ENCODE peak calls at places on chromosomes 16 and 17, in eight cellular contexts. Q, L, W, K, B, U, D and P are unnamed samples.
A peak's percentile ranks its signal among the peaks of the same experiment; 100 is the strongest.

GRCh38 chr17:10600551-10600950 is 51.1 kb upstream of the MYH2 start:
- DNase-seq in L (no peak), W (no peak), D (no peak), B (no peak), U (no peak), K (no peak), Q (no peak), P (no peak)

GRCh38 chr17:31224366-31224765 is 72.7 kb downstream of the OMG start:
- DNase-seq in Q (no peak), U (no peak), K (no peak), L (no peak), D (no peak), W (no peak), B (no peak), P (no peak)

GRCh38 chr16:72814226-72814625 is 233.7 kb downstream of the ZFHX3 start:
- DNase-seq in U (no peak), W (no peak), D (no peak), Q (no peak), K (no peak), L (no peak), B (no peak), P (no peak)

GRCh38 chr17:63675231-63675606 is 24.7 kb downstream of the LIMD2 start:
- DNase-seq in Q (no peak), B (no peak), D (no peak), K (no peak), W (no peak), U (no peak), L (no peak), P (no peak)

GRCh38 chr17:38922538-38923291 is 2.7 kb upstream of the LASP1NB start:
- DNase-seq in Q (no peak), K (no peak), D (no peak), B (no peak), W (peak; percentile 51), U (peak; percentile 16), L (peak; percentile 52), P (peak; percentile 29)

GRCh38 chr16:24589997-24590396 is 50.6 kb downstream of the RBBP6 start:
- DNase-seq in L (no peak), D (no peak), B (no peak), W (no peak), U (no peak), K (no peak), Q (no peak), P (no peak)

GRCh38 chr17:67779098-67779672 is 46.1 kb upstream of the BPTF start:
- DNase-seq in B (peak; percentile 7), D (peak; percentile 52), W (peak; percentile 88), U (no peak), Q (peak; percentile 50), K (no peak), L (peak; percentile 69), P (peak; percentile 63)

GRCh38 chr16:84785843-84786538 is 33.8 kb upstream of the CRISPLD2 start:
- DNase-seq in K (no peak), L (peak; percentile 68), U (no peak), B (no peak), D (peak; percentile 68), W (peak; percentile 52), Q (no peak), P (no peak)

GRCh38 chr16:1420111-1420539 is 422 bp downstream of the UQCC4 start:
- DNase-seq in B (no peak), W (no peak), L (no peak), K (no peak), Q (no peak), U (no peak), D (no peak), P (no peak)

GRCh38 chr16:27974896-27975540 is 88.5 kb downstream of the GSG1L start:
- DNase-seq in L (peak; percentile 26), K (no peak), U (no peak), B (no peak), D (no peak), W (no peak), Q (no peak), P (no peak)